ENCODE peak calls at places on chromosomes 2 and 18, in five cellular contexts. A is activated effector memory CD4-positive, alpha-beta T cell treated with anti-CD3 and anti-CD28 coated beads, Interleukin-2, amount 50 U/mL, for 16 hours; Q is hypothalamus; S is GM10248; C is left kidney. U is an unnamed sample.

GRCh38 chr2:88870267-88870839 is 178.9 kb downstream of the RPIA start:
- DNase-seq in A (no peak), Q (no peak), S (no peak), C (no peak), U (no peak)

GRCh38 chr2:233501198-233502076 is 65.1 kb downstream of the USP40 start:
- DNase-seq in A (no peak), Q (peak; percentile 8), S (no peak), C (no peak), U (no peak)

GRCh38 chr2:1072258-1072657 is 121.6 kb downstream of the SNTG2 start:
- DNase-seq in A (no peak), Q (no peak), S (no peak), C (no peak), U (no peak)

GRCh38 chr2:43075906-43076585 is 150.4 kb downstream of the ZFP36L2 start:
- DNase-seq in A (no peak), Q (no peak), S (no peak), C (no peak), U (peak; percentile 70)

GRCh38 chr18:57801379-57802165 is 1.5 kb downstream of the ATP8B1 start:
- DNase-seq in A (no peak), Q (no peak), S (no peak), C (peak; percentile 82), U (peak; percentile 56)

GRCh38 chr2:229601396-229601795 is 113.0 kb downstream of the DNER start:
- DNase-seq in A (no peak), Q (no peak), S (no peak), C (no peak), U (no peak)

GRCh38 chr2:102065675-102066252 is 74.0 kb downstream of the IL1R2 start:
- DNase-seq in A (no peak), Q (no peak), S (no peak), C (no peak), U (no peak)

GRCh38 chr2:43041661-43042360 is 184.6 kb downstream of the ZFP36L2 start:
- DNase-seq in A (no peak), Q (no peak), S (no peak), C (peak; percentile 98), U (peak; percentile 95)

GRCh38 chr2:94986392-94986963 is 39.0 kb upstream of the MAL start:
- DNase-seq in A (no peak), Q (peak; percentile 25), S (peak; percentile 67), C (peak; percentile 90), U (peak; percentile 87)

GRCh38 chr2:156999657-157000056 is 257.8 kb upstream of the GALNT5 start:
- DNase-seq in A (no peak), Q (no peak), S (no peak), C (no peak), U (no peak)

GRCh38 chr2:136407113-136407951 is 289.4 kb upstream of the CXCR4 start:
- DNase-seq in A (no peak), Q (no peak), S (no peak), C (no peak), U (no peak)

GRCh38 chr2:31962757-31963361 is 47.9 kb downstream of the MEMO1 start:
- DNase-seq in A (no peak), Q (no peak), S (no peak), C (no peak), U (no peak)

GRCh38 chr2:159053186-159054031 is 85.0 kb downstream of the TANC1 start:
- DNase-seq in A (no peak), Q (no peak), S (no peak), C (no peak), U (no peak)

GRCh38 chr18:8241731-8242130 is 367.5 kb upstream of the RAB12 start:
- DNase-seq in A (no peak), Q (no peak), S (no peak), C (no peak), U (no peak)

GRCh38 chr2:204177977-204178522 is 241.5 kb downstream of the ICOS start:
- DNase-seq in A (peak; percentile 90), Q (no peak), S (peak; percentile 28), C (peak; percentile 27), U (peak; percentile 14)

GRCh38 chr2:40332096-40332826 is 119.6 kb downstream of the SLC8A1 start:
- DNase-seq in A (no peak), Q (no peak), S (no peak), C (peak; percentile 81), U (peak; percentile 9)

GRCh38 chr2:46351388-46352141 is 54.4 kb downstream of the EPAS1 start:
- DNase-seq in A (peak; percentile 87), Q (no peak), S (no peak), C (no peak), U (no peak)

GRCh38 chr2:234873828-234874173 is 78.0 kb upstream of the SH3BP4 start:
- DNase-seq in A (no peak), Q (no peak), S (no peak), C (no peak), U (peak; percentile 62)

GRCh38 chr18:68665623-68666022 is 49.3 kb downstream of the TMX3 start:
- DNase-seq in A (no peak), Q (no peak), S (no peak), C (no peak), U (no peak)

GRCh38 chr2:161237397-161238263 is 70.6 kb upstream of the PSMD14 start:
- DNase-seq in A (peak; percentile 83), Q (peak; percentile 75), S (peak; percentile 41), C (peak; percentile 81), U (peak; percentile 77)

GRCh38 chr2:184783576-184783975 is 185.2 kb downstream of the ZNF804A start:
- DNase-seq in A (no peak), Q (no peak), S (no peak), C (no peak), U (no peak)

GRCh38 chr2:18473241-18473841 is 87.1 kb downstream of the RDH14 start:
- DNase-seq in A (no peak), Q (no peak), S (no peak), C (peak; percentile 84), U (peak; percentile 86)

GRCh38 chr2:205524656-205525055 is 157.6 kb upstream of the NRP2 start:
- DNase-seq in A (no peak), Q (no peak), S (no peak), C (no peak), U (no peak)

GRCh38 chr2:28359222-28360065 is 33.2 kb upstream of the FOSL2 start:
- DNase-seq in A (peak; percentile 92), Q (no peak), S (peak; percentile 75), C (no peak), U (no peak)